ENCODE peak calls at places on chromosomes 3 and 15, in four cellular contexts. V, B, J and N are unnamed samples.

GRCh38 chr3:45145681-45146614 is at the start of gene CDCP1:
- DNase-seq in V (no peak), B (no peak), J (no peak), N (no peak)

GRCh38 chr3:6437631-6438030 is 423.3 kb upstream of the GRM7 start:
- DNase-seq in V (no peak), B (no peak), J (no peak), N (no peak)

GRCh38 chr3:52339612-52340011 is 23.5 kb downstream of the DNAH1 start:
- DNase-seq in V (peak; percentile 46), B (no peak), J (peak; percentile 88), N (peak; percentile 88)

GRCh38 chr15:87348746-87349145 is 907.8 kb downstream of the NTRK3 start:
- DNase-seq in V (no peak), B (no peak), J (peak; percentile 28), N (no peak)

GRCh38 chr15:63420333-63420741 is 38.7 kb upstream of the CA12 start:
- DNase-seq in V (no peak), B (no peak), J (no peak), N (no peak)

GRCh38 chr3:49021213-49021812 is 608 bp upstream of the NDUFAF3 start:
- DNase-seq in V (peak; percentile 90), B (peak; percentile 99), J (peak; percentile 96), N (peak; percentile 98)

GRCh38 chr15:85748729-85749128 is 46.0 kb downstream of the KLHL25 start:
- DNase-seq in V (no peak), B (no peak), J (no peak), N (no peak)

GRCh38 chr15:70528816-70529215 is 234.5 kb downstream of the UACA start:
- DNase-seq in V (no peak), B (no peak), J (no peak), N (no peak)

GRCh38 chr15:56105855-56106254 is 112.4 kb upstream of the NEDD4 start:
- DNase-seq in V (no peak), B (no peak), J (no peak), N (no peak)

GRCh38 chr3:157354722-157355121 is 81.9 kb upstream of the PTX3 start:
- DNase-seq in V (no peak), B (no peak), J (peak; percentile 54), N (peak; percentile 21)

GRCh38 chr15:70437882-70438331 is 325.5 kb downstream of the UACA start:
- DNase-seq in V (no peak), B (no peak), J (peak; percentile 20), N (no peak)

GRCh38 chr3:53581671-53582070 is 87.3 kb downstream of the CACNA1D start:
- DNase-seq in V (no peak), B (no peak), J (peak; percentile 42), N (peak; percentile 1)

GRCh38 chr15:51093865-51094605 is 671 bp downstream of the TNFAIP8L3 start:
- DNase-seq in V (no peak), B (peak; percentile 39), J (no peak), N (peak; percentile 25)

GRCh38 chr15:89177116-89177515 is 44.3 kb downstream of the RLBP1 start:
- DNase-seq in V (no peak), B (no peak), J (no peak), N (no peak)

GRCh38 chr15:69161878-69162213 is 1.4 kb downstream of the GLCE start:
- DNase-seq in V (no peak), B (no peak), J (no peak), N (no peak)

GRCh38 chr3:78979083-78979482 is 788.7 kb downstream of the ROBO1 start:
- DNase-seq in V (no peak), B (no peak), J (no peak), N (no peak)

GRCh38 chr3:89372456-89372855 is 265.0 kb downstream of the EPHA3 start:
- DNase-seq in V (no peak), B (no peak), J (peak; percentile 38), N (peak; percentile 55)

GRCh38 chr3:126552688-126553283 is 5.9 kb downstream of the C3orf22 start:
- DNase-seq in V (no peak), B (no peak), J (no peak), N (no peak)

GRCh38 chr3:46078712-46079400 is 51.6 kb upstream of the XCR1 start:
- DNase-seq in V (peak; percentile 75), B (peak; percentile 42), J (peak; percentile 96), N (peak; percentile 93)

GRCh38 chr3:17945018-17945798 is 202.8 kb upstream of the TBC1D5 start:
- DNase-seq in V (no peak), B (no peak), J (no peak), N (no peak)

GRCh38 chr3:64214002-64214696 is 11.1 kb downstream of the PRICKLE2 start:
- DNase-seq in V (no peak), B (peak; percentile 83), J (peak; percentile 93), N (peak; percentile 87)

GRCh38 chr15:74196175-74196574 is 6.4 kb downstream of the STRA6 start:
- DNase-seq in V (peak; percentile 98), B (peak; percentile 47), J (peak; percentile 70), N (peak; percentile 89)

GRCh38 chr3:63159764-63160163 is 118.3 kb upstream of the SYNPR start:
- DNase-seq in V (no peak), B (no peak), J (no peak), N (no peak)

GRCh38 chr3:123150449-123150954 is 51.2 kb upstream of the SEC22A start:
- DNase-seq in V (no peak), B (no peak), J (no peak), N (no peak)

GRCh38 chr3:67077656-67078055 is 79.5 kb downstream of the KBTBD8 start:
- DNase-seq in V (no peak), B (no peak), J (peak; percentile 55), N (no peak)